ENCODE peak calls at places on chromosome 5, in ten cellular contexts. S, B, E, Y, L, M, Q, W, R and F are unnamed samples.

GRCh38 chr5:115487750-115488149 is 56.8 kb downstream of the FEM1C start:
- DNase-seq in S (no peak), B (no peak), E (no peak), Y (no peak), L (no peak), M (no peak), Q (no peak), W (no peak), R (no peak), F (no peak)

GRCh38 chr5:118946138-118946537 is 42.2 kb downstream of the DTWD2 start:
- DNase-seq in S (no peak), B (no peak), E (no peak), Y (no peak), L (no peak), M (no peak), Q (no peak), W (no peak), R (no peak), F (no peak)

GRCh38 chr5:146344155-146345118 is 5.8 kb downstream of the POU4F3 start:
- DNase-seq in S (no peak), B (peak), E (peak), Y (no peak), L (peak), M (peak), Q (no peak), W (no peak), R (no peak), F (no peak)

GRCh38 chr5:35214051-35214450 is 16.2 kb downstream of the PRLR start:
- DNase-seq in S (peak), B (no peak), E (no peak), Y (no peak), L (no peak), M (no peak), Q (no peak), W (no peak), R (no peak), F (no peak)

GRCh38 chr5:64838376-64838775 is 69.6 kb downstream of the CWC27 start:
- DNase-seq in S (no peak), B (peak), E (no peak), Y (no peak), L (no peak), M (no peak), Q (peak), W (no peak), R (no peak), F (peak)

GRCh38 chr5:141517321-141517720 is 28.4 kb downstream of the PCDHGC5 start:
- DNase-seq in S (no peak), B (no peak), E (no peak), Y (no peak), L (no peak), M (no peak), Q (no peak), W (no peak), R (no peak), F (no peak)

GRCh38 chr5:91361790-91362189 is 21.3 kb downstream of the ARRDC3 start:
- DNase-seq in S (no peak), B (no peak), E (no peak), Y (no peak), L (no peak), M (no peak), Q (no peak), W (no peak), R (no peak), F (no peak)

GRCh38 chr5:30561771-30562170 is 631.7 kb upstream of the CDH6 start:
- DNase-seq in S (no peak), B (no peak), E (no peak), Y (no peak), L (no peak), M (no peak), Q (no peak), W (no peak), R (no peak), F (no peak)

GRCh38 chr5:16048132-16048531 is 131.5 kb downstream of the MARCHF11 start:
- DNase-seq in S (no peak), B (no peak), E (no peak), Y (no peak), L (no peak), M (no peak), Q (no peak), W (no peak), R (no peak), F (no peak)